ENCODE peak calls at places on chromosomes 3 and 15, in five cellular contexts. One of them, this sample, is unnamed.

GRCh38 chr3:146308682-146309081 is 57.8 kb upstream of the PLSCR4 start:
- DNase-seq in right cardiac atrium: no peak
- DNase-seq in CD4-positive, CD25-positive, alpha-beta regulatory T cell: no peak
- DNase-seq in hepatocyte: no peak
- DNase-seq in lower leg skin: peak; percentile 44
- DNase-seq in this sample: no peak

GRCh38 chr15:52019394-52020252 is 604 bp downstream of the MAPK6 start:
- DNase-seq in hepatocyte: peak; percentile 94
- DNase-seq in CD4-positive, CD25-positive, alpha-beta regulatory T cell: peak; percentile 57
- DNase-seq in lower leg skin: peak; percentile 83
- DNase-seq in right cardiac atrium: peak; percentile 92
- DNase-seq in this sample: peak; percentile 83

GRCh38 chr3:56975562-56975961 is 84.9 kb upstream of the SPATA12 start:
- DNase-seq in hepatocyte: peak; percentile 27
- DNase-seq in right cardiac atrium: no peak
- DNase-seq in CD4-positive, CD25-positive, alpha-beta regulatory T cell: no peak
- DNase-seq in lower leg skin: no peak
- DNase-seq in this sample: no peak

GRCh38 chr3:56861511-56861910 is 59.8 kb upstream of the ARHGEF3 start:
- DNase-seq in CD4-positive, CD25-positive, alpha-beta regulatory T cell: no peak
- DNase-seq in hepatocyte: no peak
- DNase-seq in lower leg skin: no peak
- DNase-seq in right cardiac atrium: no peak
- DNase-seq in this sample: no peak

GRCh38 chr15:97115764-97116075 is 785.2 kb downstream of the NR2F2 start:
- DNase-seq in CD4-positive, CD25-positive, alpha-beta regulatory T cell: no peak
- DNase-seq in lower leg skin: no peak
- DNase-seq in right cardiac atrium: no peak
- DNase-seq in hepatocyte: no peak
- DNase-seq in this sample: no peak

GRCh38 chr3:48408823-48409281 is 21.0 kb downstream of the PLXNB1 start:
- DNase-seq in hepatocyte: no peak
- DNase-seq in right cardiac atrium: peak; percentile 36
- DNase-seq in lower leg skin: no peak
- DNase-seq in CD4-positive, CD25-positive, alpha-beta regulatory T cell: no peak
- DNase-seq in this sample: no peak

GRCh38 chr15:90001062-90001682 is at the start of gene ZNF710:
- DNase-seq in right cardiac atrium: peak; percentile 82
- DNase-seq in CD4-positive, CD25-positive, alpha-beta regulatory T cell: peak; percentile 13
- DNase-seq in hepatocyte: peak; percentile 84
- DNase-seq in lower leg skin: no peak
- DNase-seq in this sample: no peak

GRCh38 chr3:52232279-52233107 is 6.5 kb downstream of the TWF2 start:
- DNase-seq in lower leg skin: no peak
- DNase-seq in hepatocyte: no peak
- DNase-seq in right cardiac atrium: peak; percentile 60
- DNase-seq in CD4-positive, CD25-positive, alpha-beta regulatory T cell: no peak
- DNase-seq in this sample: no peak

GRCh38 chr3:71168961-71169411 is 414.5 kb downstream of the FOXP1 start:
- DNase-seq in CD4-positive, CD25-positive, alpha-beta regulatory T cell: no peak
- DNase-seq in right cardiac atrium: no peak
- DNase-seq in hepatocyte: no peak
- DNase-seq in lower leg skin: no peak
- DNase-seq in this sample: no peak

GRCh38 chr15:29270169-29270955 is 740 bp upstream of the NSMCE3 start:
- DNase-seq in lower leg skin: no peak
- DNase-seq in CD4-positive, CD25-positive, alpha-beta regulatory T cell: no peak
- DNase-seq in hepatocyte: no peak
- DNase-seq in right cardiac atrium: no peak
- DNase-seq in this sample: no peak

GRCh38 chr15:99749386-99749785 is 16.1 kb upstream of the LYSMD4 start:
- DNase-seq in hepatocyte: no peak
- DNase-seq in lower leg skin: no peak
- DNase-seq in right cardiac atrium: peak; percentile 77
- DNase-seq in CD4-positive, CD25-positive, alpha-beta regulatory T cell: no peak
- DNase-seq in this sample: no peak

GRCh38 chr3:141379250-141379872 is 11.1 kb downstream of the ZBTB38 start:
- DNase-seq in CD4-positive, CD25-positive, alpha-beta regulatory T cell: no peak
- DNase-seq in hepatocyte: no peak
- DNase-seq in lower leg skin: no peak
- DNase-seq in right cardiac atrium: no peak
- DNase-seq in this sample: no peak

GRCh38 chr3:33980252-33980651 is 181.8 kb downstream of the PDCD6IP start:
- DNase-seq in hepatocyte: peak; percentile 54
- DNase-seq in lower leg skin: no peak
- DNase-seq in right cardiac atrium: no peak
- DNase-seq in CD4-positive, CD25-positive, alpha-beta regulatory T cell: no peak
- DNase-seq in this sample: no peak

GRCh38 chr15:64090527-64090926 is 3.1 kb downstream of the CIAO2A start:
- DNase-seq in hepatocyte: no peak
- DNase-seq in CD4-positive, CD25-positive, alpha-beta regulatory T cell: no peak
- DNase-seq in right cardiac atrium: no peak
- DNase-seq in lower leg skin: no peak
- DNase-seq in this sample: no peak

GRCh38 chr3:7630925-7631324 is 770.0 kb downstream of the GRM7 start:
- DNase-seq in right cardiac atrium: peak; percentile 85
- DNase-seq in hepatocyte: peak; percentile 48
- DNase-seq in lower leg skin: no peak
- DNase-seq in CD4-positive, CD25-positive, alpha-beta regulatory T cell: no peak
- DNase-seq in this sample: no peak

GRCh38 chr3:188529228-188529627 is 375.3 kb downstream of the LPP start:
- DNase-seq in CD4-positive, CD25-positive, alpha-beta regulatory T cell: no peak
- DNase-seq in right cardiac atrium: no peak
- DNase-seq in hepatocyte: no peak
- DNase-seq in lower leg skin: no peak
- DNase-seq in this sample: no peak

GRCh38 chr15:39174332-39174731 is 406.5 kb upstream of the THBS1 start:
- DNase-seq in hepatocyte: no peak
- DNase-seq in CD4-positive, CD25-positive, alpha-beta regulatory T cell: no peak
- DNase-seq in right cardiac atrium: no peak
- DNase-seq in lower leg skin: no peak
- DNase-seq in this sample: no peak

GRCh38 chr3:40521254-40521653 is 3.5 kb upstream of the ZNF621 start:
- DNase-seq in hepatocyte: no peak
- DNase-seq in CD4-positive, CD25-positive, alpha-beta regulatory T cell: no peak
- DNase-seq in lower leg skin: no peak
- DNase-seq in right cardiac atrium: no peak
- DNase-seq in this sample: no peak
- H3K4me3 ChIP-seq in hepatocyte: no peak overlapping the region
- H3K4me3 ChIP-seq in CD4-positive, CD25-positive, alpha-beta regulatory T cell: no peak overlapping the region
- H3K4me3 ChIP-seq in lower leg skin: no peak overlapping the region
- H3K4me3 ChIP-seq in right cardiac atrium: no peak overlapping the region
- H3K4me3 ChIP-seq in this sample: no peak overlapping the region

GRCh38 chr3:150764607-150765366 is 1.8 kb upstream of the SIAH2 start:
- DNase-seq in CD4-positive, CD25-positive, alpha-beta regulatory T cell: no peak
- DNase-seq in lower leg skin: no peak
- DNase-seq in hepatocyte: no peak
- DNase-seq in right cardiac atrium: no peak
- DNase-seq in this sample: no peak
- H3K4me3 ChIP-seq in CD4-positive, CD25-positive, alpha-beta regulatory T cell: peak overlapping the region; percentile 74
- H3K4me3 ChIP-seq in lower leg skin: no peak overlapping the region
- H3K4me3 ChIP-seq in hepatocyte: peak overlapping the region; percentile 71
- H3K4me3 ChIP-seq in right cardiac atrium: no peak overlapping the region
- H3K4me3 ChIP-seq in this sample: no peak overlapping the region

GRCh38 chr15:55255714-55256113 is 33.9 kb downstream of the RAB27A start:
- DNase-seq in right cardiac atrium: no peak
- DNase-seq in lower leg skin: no peak
- DNase-seq in hepatocyte: no peak
- DNase-seq in CD4-positive, CD25-positive, alpha-beta regulatory T cell: no peak
- DNase-seq in this sample: no peak
- H3K4me3 ChIP-seq in right cardiac atrium: peak overlapping the region; percentile 41
- H3K4me3 ChIP-seq in lower leg skin: no peak overlapping the region
- H3K4me3 ChIP-seq in hepatocyte: no peak overlapping the region
- H3K4me3 ChIP-seq in CD4-positive, CD25-positive, alpha-beta regulatory T cell: peak overlapping the region; percentile 77
- H3K4me3 ChIP-seq in this sample: no peak overlapping the region

GRCh38 chr3:108408883-108409612 is 101.3 kb downstream of the MYH15 start:
- DNase-seq in hepatocyte: peak; percentile 28
- DNase-seq in CD4-positive, CD25-positive, alpha-beta regulatory T cell: no peak
- DNase-seq in right cardiac atrium: no peak
- DNase-seq in lower leg skin: no peak
- DNase-seq in this sample: peak; percentile 68
- H3K4me3 ChIP-seq in hepatocyte: no peak overlapping the region
- H3K4me3 ChIP-seq in CD4-positive, CD25-positive, alpha-beta regulatory T cell: no peak overlapping the region
- H3K4me3 ChIP-seq in right cardiac atrium: no peak overlapping the region
- H3K4me3 ChIP-seq in lower leg skin: no peak overlapping the region
- H3K4me3 ChIP-seq in this sample: no peak overlapping the region